ENCODE peak calls at places on chromosomes 6 and 20, in seven cellular contexts. C, S, X, Q, K, W and H are unnamed samples.

GRCh38 chr20:57560554-57561355 is at the start of gene PCK1:
- DNase-seq in C (peak), S (no peak), X (peak), Q (no peak), K (no peak), W (no peak), H (no peak)

GRCh38 chr20:17461941-17462340 is 69.2 kb downstream of the BFSP1 start:
- DNase-seq in C (no peak), S (no peak), X (no peak), Q (no peak), K (no peak), W (no peak), H (no peak)

GRCh38 chr6:151275121-151275520 is 35.4 kb downstream of the AKAP12 start:
- DNase-seq in C (no peak), S (no peak), X (no peak), Q (no peak), K (no peak), W (no peak), H (no peak)

GRCh38 chr20:62117658-62118057 is 4.6 kb upstream of the LSM14B start:
- DNase-seq in C (no peak), S (no peak), X (peak), Q (no peak), K (no peak), W (no peak), H (peak)

GRCh38 chr6:168087436-168088160 is 8.6 kb upstream of the FRMD1 start:
- DNase-seq in C (no peak), S (no peak), X (no peak), Q (no peak), K (no peak), W (no peak), H (no peak)

GRCh38 chr6:74554041-74554440 is 651.8 kb downstream of the COL12A1 start:
- DNase-seq in C (no peak), S (no peak), X (no peak), Q (no peak), K (no peak), W (no peak), H (no peak)

GRCh38 chr6:170028629-170029345 is 262.1 kb downstream of the DLL1 start:
- DNase-seq in C (no peak), S (peak), X (no peak), Q (no peak), K (no peak), W (peak), H (no peak)

GRCh38 chr6:145531032-145531431 is 204.3 kb downstream of the EPM2A start:
- DNase-seq in C (no peak), S (peak), X (no peak), Q (peak), K (no peak), W (no peak), H (no peak)

GRCh38 chr20:44841955-44842354 is 31.6 kb upstream of the RIMS4 start:
- DNase-seq in C (no peak), S (no peak), X (no peak), Q (no peak), K (no peak), W (no peak), H (no peak)

GRCh38 chr6:104956663-104957294 is at the start of gene LIN28B:
- DNase-seq in C (no peak), S (no peak), X (no peak), Q (no peak), K (no peak), W (no peak), H (no peak)

GRCh38 chr20:8116067-8116811 is 15.8 kb upstream of the PLCB1 start:
- DNase-seq in C (no peak), S (no peak), X (no peak), Q (no peak), K (no peak), W (no peak), H (no peak)

GRCh38 chr20:50338479-50339195 is 148.0 kb downstream of the CEBPB start:
- DNase-seq in C (no peak), S (peak), X (no peak), Q (peak), K (peak), W (no peak), H (peak)

GRCh38 chr6:134145786-134146185 is 93.4 kb upstream of the SLC2A12 start:
- DNase-seq in C (no peak), S (no peak), X (no peak), Q (no peak), K (no peak), W (no peak), H (no peak)

GRCh38 chr20:3934628-3935027 is 45.4 kb downstream of the PANK2 start:
- DNase-seq in C (no peak), S (no peak), X (no peak), Q (no peak), K (no peak), W (no peak), H (no peak)

GRCh38 chr6:17469006-17469972 is 75.9 kb downstream of the CAP2 start:
- DNase-seq in C (no peak), S (no peak), X (no peak), Q (no peak), K (no peak), W (no peak), H (no peak)
- TF ChIP-seq CTCF in C (peak), S (peak), X (peak), Q (peak), K (peak), W (no peak), H (no peak)

GRCh38 chr20:39880890-39881289 is 808.1 kb downstream of the MAFB start:
- DNase-seq in C (no peak), S (no peak), X (no peak), Q (peak), K (no peak), W (no peak), H (peak)
- TF ChIP-seq CTCF in C (no peak), S (peak), X (no peak), Q (peak), K (peak), W (no peak), H (peak)

DNA sequence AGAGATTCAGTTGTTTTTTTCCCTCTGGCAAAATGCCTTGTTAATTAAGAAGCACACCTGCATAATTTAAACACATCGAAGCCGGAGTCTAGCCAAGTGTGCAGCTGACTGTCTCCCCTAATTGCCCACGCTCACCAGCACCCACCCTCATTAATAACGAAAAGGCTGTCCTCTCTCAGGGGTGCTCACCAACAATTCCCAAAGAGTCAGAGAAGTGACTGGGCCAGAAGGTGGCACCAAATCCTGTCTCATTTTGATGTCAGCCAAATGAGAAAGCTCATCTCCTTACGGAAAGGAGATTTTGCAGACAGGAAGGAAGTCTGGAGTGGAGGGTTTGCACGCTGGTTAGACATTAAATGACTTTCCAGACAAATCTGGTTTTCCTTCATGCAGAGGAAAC is 60.7 kb upstream of the MC3R start:
- DNase-seq in C (no peak), S (peak), X (no peak), Q (peak), K (no peak), W (no peak), H (peak)
- TF ChIP-seq CTCF in C (no peak), S (peak), X (peak), Q (no peak), K (no peak), W (no peak), H (peak)

GRCh38 chr6:90890681-90891337 is 303.9 kb upstream of the MAP3K7 start:
- DNase-seq in C (no peak), S (peak), X (no peak), Q (no peak), K (no peak), W (no peak), H (no peak)

GRCh38 chr6:90891338-90891715 is 304.5 kb upstream of the MAP3K7 start:
- DNase-seq in C (no peak), S (no peak), X (no peak), Q (no peak), K (no peak), W (no peak), H (no peak)

GRCh38 chr6:90894285-90895144 is 307.6 kb upstream of the MAP3K7 start:
- DNase-seq in C (no peak), S (no peak), X (no peak), Q (no peak), K (no peak), W (no peak), H (no peak)

GRCh38 chr6:90893385-90893784 is 306.5 kb upstream of the MAP3K7 start:
- DNase-seq in C (no peak), S (no peak), X (no peak), Q (no peak), K (no peak), W (no peak), H (no peak)

DNA sequence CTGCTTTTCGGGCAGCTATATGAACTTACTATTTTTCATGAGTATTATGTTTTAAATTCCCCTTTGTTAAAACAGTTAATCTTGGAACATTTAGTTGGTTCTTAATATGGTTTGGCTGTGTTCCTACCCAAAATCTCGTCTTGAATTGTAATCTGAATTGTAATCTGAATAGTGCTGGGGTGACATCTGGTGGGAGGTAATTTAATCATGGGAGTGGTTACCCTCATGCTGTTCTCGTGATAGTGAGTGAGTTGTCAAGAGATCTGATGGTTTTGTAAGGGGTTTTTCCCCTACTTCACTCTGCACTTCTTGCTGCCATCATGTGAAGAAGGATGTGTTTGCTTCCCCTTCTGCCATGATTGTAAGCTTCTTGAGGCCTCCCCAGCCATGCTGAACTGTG is 305.4 kb upstream of the MAP3K7 start:
- DNase-seq in C (no peak), S (no peak), X (no peak), Q (no peak), K (no peak), W (no peak), H (no peak)
- TF ChIP-seq CTCF in C (no peak), S (peak), X (no peak), Q (peak), K (no peak), W (no peak), H (peak)

GRCh38 chr6:23446394-23447001 is 679.5 kb upstream of the NRSN1 start:
- DNase-seq in C (no peak), S (no peak), X (no peak), Q (no peak), K (no peak), W (no peak), H (no peak)
- TF ChIP-seq CTCF in C (no peak), S (peak), X (peak), Q (peak), K (peak), W (peak), H (peak)

DNA sequence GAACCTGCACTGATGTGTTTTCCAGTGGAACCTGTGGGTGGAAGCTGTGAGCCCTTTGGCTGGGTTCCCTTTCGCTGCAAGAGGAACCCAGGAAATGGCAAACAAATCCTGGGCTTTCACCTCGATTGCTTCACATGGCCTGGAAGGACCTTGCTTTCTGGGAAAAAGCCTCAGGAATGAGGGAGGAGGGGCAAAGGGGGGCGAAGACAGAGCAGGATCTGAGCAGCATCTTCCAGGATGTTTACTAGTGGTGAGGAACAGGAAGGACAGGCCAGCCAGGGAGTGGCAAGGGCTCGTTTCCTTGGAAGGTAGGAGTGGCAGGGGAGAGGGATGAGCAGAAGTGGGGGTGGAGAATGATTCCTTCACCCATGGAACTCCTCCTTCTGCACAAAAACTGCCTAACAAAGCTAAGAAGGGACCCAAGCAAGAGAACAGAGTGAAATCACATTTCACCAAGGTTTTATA is 5.9 kb downstream of the SLC2A10 start:
- DNase-seq in C (peak), S (peak), X (peak), Q (peak), K (no peak), W (no peak), H (no peak)
- TF ChIP-seq CTCF in C (no peak), S (peak), X (no peak), Q (peak), K (no peak), W (no peak), H (no peak)

GRCh38 chr6:137202078-137202477 is 17.1 kb downstream of the IFNGR1 start:
- DNase-seq in C (no peak), S (no peak), X (no peak), Q (no peak), K (no peak), W (no peak), H (peak)
- TF ChIP-seq CTCF in C (no peak), S (peak), X (peak), Q (peak), K (peak), W (peak), H (peak)